ENCODE peak calls at places on chromosomes 7 and 10, in five cellular contexts. A, V, B, O and S are unnamed samples.

GRCh38 chr10:72645263-72645858 is 19.5 kb upstream of the MICU1 start:
- DNase-seq in A (no peak), V (no peak), B (no peak), O (no peak), S (no peak)

GRCh38 chr7:1813394-1814088 is 143.5 kb downstream of the ELFN1 start:
- DNase-seq in A (no peak), V (no peak), B (no peak), O (no peak), S (no peak)

GRCh38 chr7:50558380-50559051 is 6.7 kb downstream of the DDC start:
- DNase-seq in A (no peak), V (no peak), B (no peak), O (peak; percentile 48), S (no peak)

GRCh38 chr7:26049081-26049480 is 102.9 kb upstream of the NFE2L3 start:
- DNase-seq in A (no peak), V (no peak), B (no peak), O (no peak), S (no peak)

GRCh38 chr7:135260930-135261721 is 27.5 kb downstream of the STRA8 start:
- DNase-seq in A (no peak), V (no peak), B (no peak), O (no peak), S (no peak)

GRCh38 chr7:143299346-143299745 is 11.2 kb downstream of the CASP2 start:
- DNase-seq in A (no peak), V (no peak), B (no peak), O (peak; percentile 29), S (no peak)

GRCh38 chr7:6533893-6534804 is 17.1 kb downstream of the GRID2IP start:
- DNase-seq in A (no peak), V (no peak), B (no peak), O (no peak), S (no peak)

GRCh38 chr10:1670541-1671365 is 66.6 kb downstream of the ADARB2 start:
- DNase-seq in A (no peak), V (no peak), B (no peak), O (no peak), S (no peak)

GRCh38 chr7:149670288-149670687 is 103.1 kb downstream of the ZNF467 start:
- DNase-seq in A (no peak), V (no peak), B (no peak), O (peak; percentile 68), S (no peak)

GRCh38 chr7:131341690-131342089 is 14.0 kb downstream of the MKLN1 start:
- DNase-seq in A (peak; percentile 47), V (no peak), B (no peak), O (no peak), S (peak; percentile 60)

GRCh38 chr7:101593556-101593955 is 35.5 kb downstream of the MYL10 start:
- DNase-seq in A (no peak), V (no peak), B (no peak), O (no peak), S (no peak)

GRCh38 chr10:94546616-94547175 is 1.1 kb downstream of the HELLS start:
- DNase-seq in A (no peak), V (no peak), B (no peak), O (peak; percentile 31), S (no peak)

GRCh38 chr7:84701524-84702306 is 485.1 kb downstream of the SEMA3D start:
- DNase-seq in A (peak; percentile 22), V (peak; percentile 94), B (peak; percentile 69), O (peak; percentile 99), S (no peak)

GRCh38 chr7:74405191-74405898 is 48.4 kb upstream of the GTF2IRD1 start:
- DNase-seq in A (peak; percentile 84), V (no peak), B (peak; percentile 26), O (no peak), S (peak; percentile 68)

GRCh38 chr10:107152087-107152486 is 12.4 kb downstream of the SORCS1 start:
- DNase-seq in A (no peak), V (no peak), B (no peak), O (no peak), S (no peak)

GRCh38 chr10:89301721-89302445 is at the start of gene IFIT2:
- DNase-seq in A (no peak), V (no peak), B (no peak), O (peak; percentile 82), S (no peak)

GRCh38 chr7:155333346-155334234 is 35.9 kb downstream of the INSIG1 start:
- DNase-seq in A (no peak), V (no peak), B (no peak), O (no peak), S (no peak)

GRCh38 chr10:3825862-3826351 is 40.9 kb upstream of the KLF6 start:
- DNase-seq in A (no peak), V (no peak), B (no peak), O (no peak), S (no peak)

GRCh38 chr7:102044984-102045673 is 227.7 kb downstream of the CUX1 start:
- DNase-seq in A (peak; percentile 15), V (peak; percentile 7), B (no peak), O (peak; percentile 98), S (no peak)

GRCh38 chr10:35340975-35341374 is 4.7 kb downstream of the CCNY start:
- DNase-seq in A (no peak), V (no peak), B (no peak), O (no peak), S (no peak)

GRCh38 chr10:102588875-102589274 is 55.4 kb upstream of the TRIM8 start:
- DNase-seq in A (no peak), V (no peak), B (no peak), O (no peak), S (no peak)

DNA sequence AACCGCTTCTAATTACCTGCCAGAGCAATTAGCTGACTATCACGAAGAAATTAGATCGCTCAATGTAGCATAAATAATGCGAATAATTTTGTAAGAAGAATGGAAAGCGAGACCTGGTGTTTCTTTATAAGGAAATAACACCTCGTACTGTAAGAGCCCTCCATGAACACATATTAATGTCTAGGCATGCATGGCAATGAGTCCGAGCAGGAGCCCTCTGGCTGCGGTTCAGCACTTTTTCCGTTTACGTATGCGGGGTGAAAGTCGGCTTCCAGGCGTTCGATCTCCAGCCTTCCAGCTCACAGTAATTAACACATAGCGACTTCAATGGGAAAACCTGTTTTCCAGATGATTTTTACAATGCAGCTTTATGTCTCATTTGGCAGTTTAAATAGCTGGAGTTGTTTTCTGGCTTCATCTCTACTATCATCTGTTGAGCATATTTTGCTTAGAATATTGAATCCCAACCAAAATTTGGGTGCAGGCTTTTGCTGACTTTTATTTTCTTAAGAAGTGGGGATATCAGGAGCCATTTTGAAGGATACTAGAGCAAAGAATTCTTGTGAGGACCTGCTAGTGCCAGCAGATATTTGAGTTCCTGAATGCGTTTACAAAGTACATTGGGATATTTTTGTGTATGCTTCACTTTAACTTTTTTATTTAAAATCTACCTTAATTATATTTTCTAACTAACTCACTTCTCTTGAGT is 7.2 kb upstream of the SP8 start:
- DNase-seq in A (peak; percentile 74), V (no peak), B (no peak), O (no peak), S (no peak)
- TF ChIP-seq EZH2 in A (no peak), V (no peak), B (no peak), O (no peak), S (peak; percentile 72)

DNA sequence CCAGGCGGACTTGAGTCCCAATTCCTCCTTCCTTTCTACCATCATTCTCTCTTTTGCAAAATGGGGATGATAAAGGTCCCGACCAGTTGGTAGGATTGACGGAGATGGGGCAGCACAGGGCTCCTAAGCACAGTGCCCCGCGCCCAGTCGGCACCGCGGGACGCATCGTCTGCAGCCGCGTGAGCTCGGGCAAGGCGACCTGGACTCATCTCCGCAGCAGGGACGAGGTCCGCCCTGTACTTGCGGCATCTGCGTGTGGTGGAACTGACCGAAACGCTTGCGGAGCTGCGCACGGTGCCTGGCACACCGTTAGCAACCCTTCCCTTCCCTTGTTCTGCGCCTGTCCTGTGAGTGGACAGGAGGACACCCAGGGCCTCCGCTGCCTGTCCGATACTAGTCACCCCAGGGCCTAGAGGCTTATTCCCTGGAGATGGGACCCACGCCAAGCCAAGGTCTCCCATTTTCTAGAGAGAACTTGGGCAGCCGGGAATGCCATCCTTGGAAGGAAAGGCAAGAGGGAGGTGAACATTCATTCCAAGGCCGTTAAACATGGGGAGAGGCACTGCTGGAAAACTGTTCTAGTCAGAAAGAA is 98.4 kb downstream of the WDR11 start:
- DNase-seq in A (peak; percentile 60), V (no peak), B (no peak), O (no peak), S (peak; percentile 56)
- TF ChIP-seq EZH2 in A (peak; percentile 26), V (no peak), B (no peak), O (no peak), S (peak; percentile 79)

DNA sequence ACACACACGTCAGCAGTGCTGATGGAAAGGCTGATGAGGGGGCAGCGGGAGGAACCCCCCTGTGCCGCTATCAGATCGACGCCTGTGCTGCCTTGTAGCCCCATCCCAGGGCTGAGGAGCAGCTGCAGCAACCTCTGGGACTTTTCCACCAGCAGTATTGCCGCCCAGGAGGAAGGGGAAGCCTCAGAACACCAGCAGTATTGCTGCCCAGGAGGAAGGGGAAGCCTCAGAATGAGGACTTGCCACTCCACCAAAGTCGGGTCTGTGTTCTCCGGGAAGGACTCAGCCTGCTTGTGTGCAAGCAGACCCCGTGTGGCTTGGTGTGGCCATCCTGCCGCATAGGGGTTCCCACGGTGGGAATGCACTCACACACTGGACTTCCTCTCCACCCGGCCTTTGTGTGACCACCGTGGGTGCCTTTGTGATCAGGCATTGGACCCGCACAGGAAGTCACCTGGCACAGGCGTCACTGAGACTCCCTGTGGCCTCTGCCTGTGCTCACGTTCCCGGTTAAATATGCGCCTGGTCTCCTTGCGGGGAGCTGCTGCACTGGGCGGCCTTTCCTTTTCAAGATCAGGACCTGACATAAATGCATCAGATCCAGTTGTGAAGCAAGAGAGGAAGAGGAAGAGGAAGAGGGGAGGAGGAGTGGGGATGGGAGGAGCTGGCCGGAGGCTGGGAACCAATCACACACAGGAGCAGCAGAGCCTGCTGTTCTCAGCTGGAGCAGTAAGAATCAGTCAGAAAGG is 248.5 kb downstream of the DNAJB6 start:
- DNase-seq in A (peak; percentile 24), V (no peak), B (no peak), O (no peak), S (no peak)
- TF ChIP-seq EZH2 in A (no peak), V (no peak), B (no peak), O (no peak), S (no peak)

DNA sequence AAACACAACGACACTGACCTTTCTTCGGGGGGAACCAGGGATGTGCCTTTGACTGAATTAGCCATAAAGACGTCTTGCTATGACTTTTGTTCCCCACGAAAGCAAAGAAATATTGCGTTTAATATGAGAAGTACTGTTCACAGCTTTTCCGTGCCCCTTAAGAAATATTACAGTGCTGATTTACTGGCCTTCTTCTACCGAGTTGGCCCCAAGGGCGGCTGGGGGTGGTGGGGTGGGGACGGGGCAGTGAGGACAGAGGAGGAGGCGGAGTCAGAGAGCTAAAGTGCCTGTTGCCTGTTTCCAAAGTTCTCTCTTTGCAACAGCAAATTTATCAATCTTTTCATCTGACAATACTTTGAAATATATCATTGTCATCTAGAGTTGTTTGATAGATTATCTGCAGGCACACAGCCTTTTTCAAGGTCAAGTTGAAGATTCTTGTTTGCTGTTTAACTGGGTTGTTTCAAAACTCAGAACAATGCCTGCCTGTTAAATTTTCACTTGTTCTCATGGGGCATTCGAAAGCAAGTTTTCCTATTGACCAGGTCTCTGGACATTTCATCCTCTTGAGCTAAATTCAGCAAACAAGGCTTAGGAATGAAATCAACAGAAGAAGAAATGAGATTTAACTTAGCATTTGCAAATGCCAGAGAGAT is 9.0 kb downstream of the PTF1A start:
- DNase-seq in A (peak; percentile 13), V (no peak), B (no peak), O (no peak), S (no peak)
- TF ChIP-seq EZH2 in A (no peak), V (no peak), B (no peak), O (no peak), S (no peak)

GRCh38 chr7:3310884-3311283 is 9.8 kb downstream of the SDK1 start:
- DNase-seq in A (no peak), V (no peak), B (no peak), O (no peak), S (no peak)
- TF ChIP-seq EZH2 in A (no peak), V (no peak), B (no peak), O (no peak), S (no peak)

GRCh38 chr10:49688920-49689319 is 9.5 kb downstream of the C10orf53 start:
- DNase-seq in A (no peak), V (no peak), B (no peak), O (no peak), S (no peak)
- TF ChIP-seq EZH2 in A (peak; percentile 39), V (no peak), B (no peak), O (no peak), S (peak; percentile 58)